ENCODE peak calls at places on chromosomes 1 and 21, in five cellular contexts. N, L, K, R and E are unnamed samples.

GRCh38 chr1:240492832-240493440 is 119.0 kb downstream of the GREM2 start:
- DNase-seq in K (peak), L (no peak), R (no peak), N (no peak), E (peak)

GRCh38 chr1:186620951-186621350 is 59.3 kb downstream of the PTGS2 start:
- DNase-seq in R (no peak), L (peak), N (no peak), K (no peak), E (no peak)

GRCh38 chr21:45923146-45923545 is 58.4 kb upstream of the COL6A1 start:
- DNase-seq in K (peak), N (peak), R (no peak), L (peak), E (peak)

GRCh38 chr1:45685308-45686080 is 839 bp downstream of the GPBP1L1 start:
- DNase-seq in N (no peak), L (peak), K (no peak), R (peak), E (peak)

GRCh38 chr1:32848354-32849063 is 22.2 kb downstream of the FNDC5 start:
- DNase-seq in N (no peak), R (no peak), L (no peak), K (peak), E (no peak)

GRCh38 chr1:31799895-31800676 is 15.7 kb downstream of the SPOCD1 start:
- DNase-seq in L (no peak), N (no peak), K (no peak), R (no peak), E (no peak)

GRCh38 chr1:46487818-46488218 is 1.8 kb upstream of the DMBX1 start:
- DNase-seq in L (no peak), N (no peak), K (no peak), R (no peak), E (peak)

GRCh38 chr1:166836733-166837132 is 2.5 kb upstream of the POGK start:
- DNase-seq in L (peak), K (no peak), N (no peak), R (no peak), E (no peak)

GRCh38 chr1:192170196-192170984 is 12.1 kb downstream of the RGS18 start:
- DNase-seq in L (no peak), R (no peak), N (no peak), K (no peak), E (no peak)

GRCh38 chr1:62295921-62296451 is 23.2 kb downstream of the KANK4 start:
- DNase-seq in L (peak), R (no peak), K (no peak), N (no peak), E (no peak)

GRCh38 chr21:25999935-26000582 is 170.5 kb downstream of the APP start:
- DNase-seq in N (no peak), K (no peak), L (no peak), R (no peak), E (peak)

GRCh38 chr1:162019436-162019835 is 4.2 kb downstream of the OLFML2B start:
- DNase-seq in L (no peak), N (no peak), R (no peak), K (no peak), E (no peak)

GRCh38 chr1:244280859-244281258 is 170.8 kb downstream of the ADSS2 start:
- DNase-seq in R (no peak), L (peak), N (no peak), K (no peak), E (no peak)

GRCh38 chr1:39981957-39982356 is 27.0 kb downstream of the MFSD2A start:
- DNase-seq in N (peak), R (no peak), L (peak), K (no peak), E (no peak)

GRCh38 chr1:234844479-234845031 is 234.6 kb upstream of the IRF2BP2 start:
- DNase-seq in K (no peak), R (peak), L (no peak), N (no peak), E (no peak)

GRCh38 chr21:45640888-45641479 is 2.5 kb upstream of the PCBP3 start:
- DNase-seq in N (no peak), R (peak), L (peak), K (no peak), E (peak)

GRCh38 chr1:162304736-162305135 is 71.9 kb downstream of the SPATA46 start:
- DNase-seq in K (no peak), R (no peak), L (no peak), N (no peak), E (no peak)

GRCh38 chr1:114986286-114986685 is 43.3 kb upstream of the TSHB start:
- DNase-seq in L (peak), K (no peak), N (no peak), R (no peak), E (no peak)

GRCh38 chr1:41609166-41609883 is 124.8 kb upstream of the EDN2 start:
- DNase-seq in N (no peak), R (no peak), L (no peak), K (no peak), E (no peak)

GRCh38 chr1:243254233-243254926 is 701 bp downstream of the CEP170 start:
- DNase-seq in R (peak), L (peak), K (peak), N (no peak), E (peak)

GRCh38 chr1:164660415-164661174 is 101.6 kb downstream of the PBX1 start:
- DNase-seq in L (peak), R (peak), N (no peak), K (no peak), E (no peak)

GRCh38 chr21:26732442-26733221 is 112.6 kb downstream of the ADAMTS1 start:
- DNase-seq in R (peak), K (peak), L (peak), N (no peak), E (peak)

GRCh38 chr1:204304067-204304466 is 55.7 kb downstream of the PLEKHA6 start:
- DNase-seq in L (peak), N (no peak), R (no peak), K (no peak), E (peak)

GRCh38 chr1:230400007-230400344 is 26.2 kb downstream of the PGBD5 start:
- DNase-seq in K (no peak), N (no peak), R (no peak), L (no peak), E (peak)

GRCh38 chr21:36424592-36424991 is 39.4 kb downstream of the CHAF1B start:
- DNase-seq in N (no peak), L (no peak), K (no peak), R (no peak), E (no peak)

GRCh38 chr1:30613188-30613587 is 110.2 kb downstream of the MATN1 start:
- DNase-seq in K (no peak), N (no peak), L (no peak), R (no peak), E (no peak)

GRCh38 chr1:50977575-50978143 is 7.6 kb downstream of the CDKN2C start:
- DNase-seq in R (peak), K (peak), L (peak), N (no peak), E (peak)

GRCh38 chr1:110756506-110756905 is 81.8 kb upstream of the KCNA3 start:
- DNase-seq in R (no peak), K (no peak), N (no peak), L (no peak), E (no peak)

GRCh38 chr21:36926989-36927695 is 39.3 kb downstream of the HLCS start:
- DNase-seq in K (no peak), L (peak), N (no peak), R (no peak), E (no peak)

GRCh38 chr1:58290685-58291372 is 255.7 kb downstream of the OMA1 start:
- DNase-seq in L (no peak), N (no peak), K (no peak), R (no peak), E (peak)

GRCh38 chr1:107326823-107327445 is 186.1 kb downstream of the NTNG1 start:
- DNase-seq in K (no peak), L (no peak), N (no peak), R (peak), E (no peak)

GRCh38 chr1:191320062-191320461 is 838.2 kb upstream of the RGS18 start:
- DNase-seq in L (no peak), R (no peak), K (no peak), N (no peak), E (no peak)

GRCh38 chr1:221699582-221700519 is 42.0 kb downstream of the DUSP10 start:
- DNase-seq in N (no peak), R (no peak), L (no peak), K (no peak), E (no peak)

GRCh38 chr1:207841907-207842306 is 69.0 kb downstream of the CD34 start:
- DNase-seq in R (no peak), N (no peak), L (no peak), K (no peak), E (no peak)

GRCh38 chr1:223846668-223847007 is 891 bp upstream of the TP53BP2 start:
- DNase-seq in R (no peak), L (peak), K (peak), N (no peak), E (peak)

GRCh38 chr1:165890684-165891083 is 63.3 kb downstream of the UCK2 start:
- DNase-seq in R (no peak), N (no peak), L (no peak), K (no peak), E (no peak)

GRCh38 chr21:17730782-17731181 is 88.4 kb downstream of the C21orf91 start:
- DNase-seq in R (no peak), L (peak), N (no peak), K (no peak), E (no peak)

GRCh38 chr21:15401331-15401730 is 328.5 kb upstream of the USP25 start:
- DNase-seq in L (no peak), R (no peak), K (no peak), N (no peak), E (no peak)

GRCh38 chr1:34884961-34885360 is 25.4 kb upstream of the SMIM12 start:
- DNase-seq in R (no peak), L (no peak), N (peak), K (no peak), E (peak)
- H3K4me3 ChIP-seq in R (no peak), L (no peak), N (no peak), K (no peak), E (peak)

GRCh38 chr1:229258851-229259110 is 12.1 kb upstream of the RAB4A start:
- DNase-seq in N (no peak), L (no peak), R (no peak), K (no peak), E (peak)

GRCh38 chr1:229254910-229255541 is 15.9 kb upstream of the RAB4A start:
- DNase-seq in K (peak), N (no peak), L (peak), R (peak), E (peak)

GRCh38 chr1:229262239-229262638 is 8.7 kb upstream of the RAB4A start:
- DNase-seq in N (no peak), R (no peak), L (no peak), K (no peak), E (no peak)

GRCh38 chr1:229260297-229260696 is 10.6 kb upstream of the RAB4A start:
- DNase-seq in N (no peak), L (no peak), K (no peak), R (no peak), E (no peak)

DNA sequence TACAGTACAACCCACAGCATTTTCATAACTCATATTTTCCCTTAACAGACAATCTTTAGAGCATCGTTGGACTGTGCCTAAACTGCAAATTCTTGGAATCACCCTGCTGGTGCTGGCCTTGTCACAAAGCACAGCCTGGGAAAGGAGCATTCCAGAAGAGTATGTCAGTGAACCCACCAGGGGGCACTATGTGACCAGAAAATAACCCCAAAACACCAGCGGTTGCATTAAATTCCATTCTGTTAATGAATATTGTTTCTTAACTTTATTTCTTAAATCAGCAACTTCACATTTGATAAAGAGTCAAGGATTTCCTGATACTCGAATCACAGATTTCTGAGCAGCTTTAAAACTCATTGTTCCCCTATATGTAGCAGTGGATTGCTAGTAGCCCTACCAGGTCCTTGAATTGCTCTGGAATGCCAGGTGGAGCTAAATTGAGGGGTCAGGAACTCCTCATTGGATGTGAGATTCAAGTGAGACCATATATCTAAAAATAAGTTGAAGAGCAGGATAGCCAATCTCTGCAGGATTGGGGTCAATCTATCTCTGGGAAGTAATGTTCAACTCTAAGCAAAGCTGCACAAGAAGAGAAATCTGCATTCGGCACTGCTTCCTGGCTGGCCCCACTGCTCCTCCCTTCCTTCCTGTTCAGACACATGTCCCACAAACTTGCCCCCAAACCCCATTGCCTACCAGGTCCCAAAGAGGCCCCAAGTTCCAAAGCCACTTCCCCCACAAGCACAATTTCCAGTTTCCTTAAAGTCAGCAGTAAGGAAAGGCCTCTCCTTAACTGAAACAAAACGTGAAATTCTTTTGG is 12.7 kb upstream of the RAB4A start:
- DNase-seq in L (peak), R (peak), K (peak), N (peak), E (peak)
- TF ChIP-seq EZH2phosphoT487 in L (no peak), R (no peak), K (no peak), N (no peak), E (no peak)

DNA sequence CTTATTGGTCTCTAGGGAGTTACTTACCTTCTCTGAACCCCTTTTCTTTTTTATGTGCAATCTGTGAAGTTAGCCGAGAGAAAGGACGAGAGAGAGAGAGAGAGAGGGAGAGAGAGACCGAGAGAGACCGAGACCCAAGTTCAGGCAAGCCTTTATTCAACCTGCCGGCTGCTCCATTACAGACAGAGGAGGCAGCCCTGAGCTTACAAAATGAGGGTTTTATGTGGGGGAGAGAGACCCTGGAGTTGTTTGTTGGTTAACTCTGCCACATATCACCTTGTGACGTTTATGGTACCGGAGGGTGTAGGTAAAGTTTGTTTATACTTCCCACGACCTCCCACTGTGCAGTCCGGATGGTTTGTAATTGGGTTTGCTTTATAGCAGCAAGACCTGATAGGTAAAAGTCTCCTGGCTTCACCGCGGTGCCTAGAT is 1.5 kb upstream of the MCOLN3 start:
- DNase-seq in K (no peak), R (no peak), N (no peak), L (no peak), E (peak)
- H3K4me2 ChIP-seq in K (no peak), R (no peak), N (peak), L (no peak), E (peak)

DNA sequence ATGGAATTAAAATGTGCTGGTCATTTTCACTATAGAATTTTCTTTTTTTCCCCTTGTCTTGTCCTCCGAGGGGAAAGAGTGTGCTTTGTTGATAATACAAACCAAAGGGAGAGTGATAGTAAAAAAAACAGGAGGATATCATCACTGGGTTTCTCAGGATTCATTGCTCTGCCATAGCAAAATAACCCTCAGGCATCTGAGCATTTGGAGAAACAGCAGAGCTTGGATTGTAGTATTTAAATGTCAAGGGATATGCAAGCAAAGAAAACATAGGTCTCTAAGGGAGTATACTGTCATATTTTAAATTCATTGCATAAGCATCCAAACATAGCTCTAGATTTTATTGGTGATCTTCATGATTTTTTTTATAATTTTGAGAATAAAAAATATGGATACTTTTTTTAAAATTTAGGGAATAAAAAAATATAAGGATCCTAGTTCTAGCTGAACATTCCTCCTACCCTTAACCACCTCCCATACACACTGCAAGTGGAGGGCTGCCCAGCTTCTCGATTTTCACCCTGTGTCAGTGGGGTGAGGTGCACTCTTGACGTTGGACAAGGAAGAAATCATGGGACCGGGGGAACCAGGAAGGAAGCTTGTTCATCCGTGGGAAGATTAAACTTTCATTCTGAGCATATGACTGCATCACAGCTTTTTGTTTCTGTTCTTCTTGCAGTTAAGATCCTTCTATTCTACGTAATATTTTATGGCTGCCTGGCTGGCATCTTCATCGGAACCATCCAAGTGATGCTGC is 4.4 kb downstream of the ATP1B1 start:
- DNase-seq in K (peak), R (no peak), L (no peak), N (no peak), E (no peak)
- H3K4me3 ChIP-seq in K (peak), R (peak), L (peak), N (no peak), E (no peak)